ENCODE peak calls at places on chromosomes 7 and 10, in six cellular contexts. One of them, this sample, is unnamed.

GRCh38 chr7:35658602-35659201 is 36.2 kb downstream of the HERPUD2 start:
- DNase-seq in progenitor cell of endocrine pancreas: no peak
- DNase-seq in iPS DF 6.9: no peak
- DNase-seq in T-helper 2 cell: no peak
- DNase-seq in heart right ventricle: no peak
- DNase-seq in fibroblast of lung: no peak
- DNase-seq in this sample: no peak

GRCh38 chr10:58714436-58714835 is 201.8 kb downstream of the BICC1 start:
- DNase-seq in progenitor cell of endocrine pancreas: no peak
- DNase-seq in iPS DF 6.9: no peak
- DNase-seq in T-helper 2 cell: no peak
- DNase-seq in heart right ventricle: no peak
- DNase-seq in fibroblast of lung: peak
- DNase-seq in this sample: no peak

GRCh38 chr7:80472491-80473200 is 39.2 kb downstream of the GNAT3 start:
- DNase-seq in progenitor cell of endocrine pancreas: no peak
- DNase-seq in iPS DF 6.9: no peak
- DNase-seq in T-helper 2 cell: no peak
- DNase-seq in heart right ventricle: peak
- DNase-seq in fibroblast of lung: no peak
- DNase-seq in this sample: no peak

GRCh38 chr10:60107308-60107976 is 201.1 kb upstream of the CCDC6 start:
- DNase-seq in progenitor cell of endocrine pancreas: no peak
- DNase-seq in iPS DF 6.9: no peak
- DNase-seq in T-helper 2 cell: no peak
- DNase-seq in heart right ventricle: no peak
- DNase-seq in fibroblast of lung: no peak
- DNase-seq in this sample: no peak

GRCh38 chr7:114589436-114589835 is 174.8 kb downstream of the FOXP2 start:
- DNase-seq in progenitor cell of endocrine pancreas: no peak
- DNase-seq in iPS DF 6.9: no peak
- DNase-seq in T-helper 2 cell: no peak
- DNase-seq in heart right ventricle: no peak
- DNase-seq in fibroblast of lung: no peak
- DNase-seq in this sample: no peak

GRCh38 chr7:5695709-5696345 is 85.6 kb downstream of the RNF216 start:
- DNase-seq in progenitor cell of endocrine pancreas: no peak
- DNase-seq in iPS DF 6.9: no peak
- DNase-seq in T-helper 2 cell: no peak
- DNase-seq in heart right ventricle: peak
- DNase-seq in fibroblast of lung: no peak
- DNase-seq in this sample: no peak

GRCh38 chr7:2688409-2689342 is 674 bp downstream of the AMZ1 start:
- DNase-seq in progenitor cell of endocrine pancreas: no peak
- DNase-seq in iPS DF 6.9: no peak
- DNase-seq in T-helper 2 cell: peak
- DNase-seq in heart right ventricle: no peak
- DNase-seq in fibroblast of lung: peak
- DNase-seq in this sample: no peak

GRCh38 chr10:132489053-132489703 is 48.4 kb upstream of the INPP5A start:
- DNase-seq in progenitor cell of endocrine pancreas: no peak
- DNase-seq in iPS DF 6.9: no peak
- DNase-seq in T-helper 2 cell: no peak
- DNase-seq in heart right ventricle: no peak
- DNase-seq in fibroblast of lung: peak
- DNase-seq in this sample: peak

GRCh38 chr10:28036587-28036986 is 37.7 kb upstream of the ODAD2 start:
- DNase-seq in progenitor cell of endocrine pancreas: no peak
- DNase-seq in iPS DF 6.9: no peak
- DNase-seq in T-helper 2 cell: no peak
- DNase-seq in heart right ventricle: no peak
- DNase-seq in fibroblast of lung: peak
- DNase-seq in this sample: peak

GRCh38 chr7:112452102-112452888 is 2.0 kb downstream of the IFRD1 start:
- DNase-seq in progenitor cell of endocrine pancreas: no peak
- DNase-seq in iPS DF 6.9: no peak
- DNase-seq in T-helper 2 cell: no peak
- DNase-seq in heart right ventricle: peak
- DNase-seq in fibroblast of lung: peak
- DNase-seq in this sample: no peak

GRCh38 chr7:100965723-100966541 is 3.4 kb upstream of the MUC12 start:
- DNase-seq in progenitor cell of endocrine pancreas: peak
- DNase-seq in iPS DF 6.9: peak
- DNase-seq in T-helper 2 cell: peak
- DNase-seq in heart right ventricle: peak
- DNase-seq in fibroblast of lung: peak
- DNase-seq in this sample: no peak

GRCh38 chr10:104069610-104070009 is 16.1 kb downstream of the COL17A1 start:
- DNase-seq in progenitor cell of endocrine pancreas: no peak
- DNase-seq in iPS DF 6.9: no peak
- DNase-seq in T-helper 2 cell: no peak
- DNase-seq in heart right ventricle: no peak
- DNase-seq in fibroblast of lung: no peak
- DNase-seq in this sample: no peak

GRCh38 chr10:33071857-33072256 is 113.8 kb upstream of the ITGB1 start:
- DNase-seq in progenitor cell of endocrine pancreas: no peak
- DNase-seq in iPS DF 6.9: no peak
- DNase-seq in T-helper 2 cell: no peak
- DNase-seq in heart right ventricle: no peak
- DNase-seq in fibroblast of lung: no peak
- DNase-seq in this sample: no peak

GRCh38 chr7:29483219-29484104 is 80.2 kb upstream of the PRR15 start:
- DNase-seq in progenitor cell of endocrine pancreas: no peak
- DNase-seq in iPS DF 6.9: no peak
- DNase-seq in T-helper 2 cell: no peak
- DNase-seq in heart right ventricle: no peak
- DNase-seq in fibroblast of lung: no peak
- DNase-seq in this sample: no peak

GRCh38 chr10:73916761-73917470 is 6.0 kb downstream of the PLAU start:
- DNase-seq in progenitor cell of endocrine pancreas: no peak
- DNase-seq in iPS DF 6.9: no peak
- DNase-seq in T-helper 2 cell: no peak
- DNase-seq in heart right ventricle: no peak
- DNase-seq in fibroblast of lung: no peak
- DNase-seq in this sample: no peak

GRCh38 chr7:2005746-2006145 is 227.0 kb downstream of the MAD1L1 start:
- DNase-seq in progenitor cell of endocrine pancreas: no peak
- DNase-seq in iPS DF 6.9: no peak
- DNase-seq in T-helper 2 cell: no peak
- DNase-seq in heart right ventricle: no peak
- DNase-seq in fibroblast of lung: no peak
- DNase-seq in this sample: no peak

GRCh38 chr10:110860576-110861241 is 11.0 kb upstream of the PDCD4 start:
- DNase-seq in progenitor cell of endocrine pancreas: no peak
- DNase-seq in iPS DF 6.9: no peak
- DNase-seq in T-helper 2 cell: peak
- DNase-seq in heart right ventricle: no peak
- DNase-seq in fibroblast of lung: no peak
- DNase-seq in this sample: no peak

GRCh38 chr10:10891437-10891836 is 126.2 kb upstream of the CELF2 start:
- DNase-seq in progenitor cell of endocrine pancreas: no peak
- DNase-seq in iPS DF 6.9: no peak
- DNase-seq in T-helper 2 cell: no peak
- DNase-seq in heart right ventricle: no peak
- DNase-seq in fibroblast of lung: peak
- DNase-seq in this sample: no peak

GRCh38 chr10:11551915-11552602 is 59.4 kb downstream of the USP6NL start:
- DNase-seq in progenitor cell of endocrine pancreas: no peak
- DNase-seq in iPS DF 6.9: no peak
- DNase-seq in T-helper 2 cell: no peak
- DNase-seq in heart right ventricle: no peak
- DNase-seq in fibroblast of lung: peak
- DNase-seq in this sample: peak

GRCh38 chr7:159130820-159131219 is 13.8 kb downstream of the VIPR2 start:
- DNase-seq in progenitor cell of endocrine pancreas: no peak
- DNase-seq in iPS DF 6.9: no peak
- DNase-seq in T-helper 2 cell: no peak
- DNase-seq in heart right ventricle: no peak
- DNase-seq in fibroblast of lung: no peak
- DNase-seq in this sample: no peak

GRCh38 chr10:102152545-102152890 is 329 bp downstream of the NOLC1 start:
- DNase-seq in progenitor cell of endocrine pancreas: no peak
- DNase-seq in iPS DF 6.9: no peak
- DNase-seq in T-helper 2 cell: no peak
- DNase-seq in heart right ventricle: no peak
- DNase-seq in fibroblast of lung: peak
- DNase-seq in this sample: no peak

GRCh38 chr7:41702635-41703371 is at the start of gene INHBA:
- DNase-seq in progenitor cell of endocrine pancreas: no peak
- DNase-seq in iPS DF 6.9: no peak
- DNase-seq in T-helper 2 cell: no peak
- DNase-seq in heart right ventricle: peak
- DNase-seq in fibroblast of lung: peak
- DNase-seq in this sample: peak

GRCh38 chr7:95619517-95619916 is 23.2 kb upstream of the PDK4 start:
- DNase-seq in progenitor cell of endocrine pancreas: no peak
- DNase-seq in iPS DF 6.9: no peak
- DNase-seq in T-helper 2 cell: no peak
- DNase-seq in heart right ventricle: no peak
- DNase-seq in fibroblast of lung: no peak
- DNase-seq in this sample: no peak

GRCh38 chr7:3861941-3862340 is 560.9 kb downstream of the SDK1 start:
- DNase-seq in progenitor cell of endocrine pancreas: no peak
- DNase-seq in iPS DF 6.9: no peak
- DNase-seq in T-helper 2 cell: no peak
- DNase-seq in heart right ventricle: peak
- DNase-seq in fibroblast of lung: peak
- DNase-seq in this sample: peak

GRCh38 chr10:79098061-79098460 is 29.3 kb downstream of the ZMIZ1 start:
- DNase-seq in progenitor cell of endocrine pancreas: no peak
- DNase-seq in iPS DF 6.9: no peak
- DNase-seq in T-helper 2 cell: no peak
- DNase-seq in heart right ventricle: no peak
- DNase-seq in fibroblast of lung: no peak
- DNase-seq in this sample: no peak

GRCh38 chr10:124611738-124612137 is 132.4 kb downstream of the FAM53B start:
- DNase-seq in progenitor cell of endocrine pancreas: no peak
- DNase-seq in iPS DF 6.9: no peak
- DNase-seq in T-helper 2 cell: peak
- DNase-seq in heart right ventricle: no peak
- DNase-seq in fibroblast of lung: no peak
- DNase-seq in this sample: no peak

GRCh38 chr7:47516985-47517590 is 64.8 kb downstream of the TNS3 start:
- DNase-seq in progenitor cell of endocrine pancreas: no peak
- DNase-seq in iPS DF 6.9: no peak
- DNase-seq in T-helper 2 cell: no peak
- DNase-seq in heart right ventricle: no peak
- DNase-seq in fibroblast of lung: peak
- DNase-seq in this sample: peak

GRCh38 chr7:139505563-139505962 is 17.9 kb upstream of the CLEC2L start:
- DNase-seq in progenitor cell of endocrine pancreas: no peak
- DNase-seq in iPS DF 6.9: peak
- DNase-seq in T-helper 2 cell: no peak
- DNase-seq in heart right ventricle: no peak
- DNase-seq in fibroblast of lung: no peak
- DNase-seq in this sample: no peak

GRCh38 chr10:98363188-98363587 is 51.8 kb downstream of the PYROXD2 start:
- DNase-seq in progenitor cell of endocrine pancreas: no peak
- DNase-seq in iPS DF 6.9: no peak
- DNase-seq in T-helper 2 cell: no peak
- DNase-seq in heart right ventricle: no peak
- DNase-seq in fibroblast of lung: no peak
- DNase-seq in this sample: no peak

GRCh38 chr7:73707045-73707631 is 12.3 kb downstream of the STX1A start:
- DNase-seq in progenitor cell of endocrine pancreas: no peak
- DNase-seq in iPS DF 6.9: no peak
- DNase-seq in T-helper 2 cell: no peak
- DNase-seq in heart right ventricle: no peak
- DNase-seq in fibroblast of lung: no peak
- DNase-seq in this sample: no peak

GRCh38 chr10:63700209-63700934 is 179.2 kb downstream of the REEP3 start:
- DNase-seq in progenitor cell of endocrine pancreas: no peak
- DNase-seq in iPS DF 6.9: no peak
- DNase-seq in T-helper 2 cell: no peak
- DNase-seq in heart right ventricle: no peak
- DNase-seq in fibroblast of lung: peak
- DNase-seq in this sample: peak

GRCh38 chr7:45065031-45065995 is 23.5 kb downstream of the NACAD start:
- DNase-seq in progenitor cell of endocrine pancreas: no peak
- DNase-seq in iPS DF 6.9: no peak
- DNase-seq in T-helper 2 cell: no peak
- DNase-seq in heart right ventricle: no peak
- DNase-seq in fibroblast of lung: no peak
- DNase-seq in this sample: no peak

GRCh38 chr10:129932182-129932581 is 31.9 kb downstream of the EBF3 start:
- DNase-seq in progenitor cell of endocrine pancreas: no peak
- DNase-seq in iPS DF 6.9: no peak
- DNase-seq in T-helper 2 cell: no peak
- DNase-seq in heart right ventricle: no peak
- DNase-seq in fibroblast of lung: no peak
- DNase-seq in this sample: no peak

GRCh38 chr7:119720541-119720940 is 552.4 kb upstream of the KCND2 start:
- DNase-seq in progenitor cell of endocrine pancreas: no peak
- DNase-seq in iPS DF 6.9: no peak
- DNase-seq in T-helper 2 cell: no peak
- DNase-seq in heart right ventricle: no peak
- DNase-seq in fibroblast of lung: peak
- DNase-seq in this sample: peak

GRCh38 chr10:79453392-79453791 is 8.0 kb upstream of the ZCCHC24 start:
- DNase-seq in progenitor cell of endocrine pancreas: no peak
- DNase-seq in iPS DF 6.9: no peak
- DNase-seq in T-helper 2 cell: no peak
- DNase-seq in heart right ventricle: no peak
- DNase-seq in fibroblast of lung: no peak
- DNase-seq in this sample: no peak

GRCh38 chr7:155644971-155645509 is 579 bp downstream of the RBM33 start:
- DNase-seq in progenitor cell of endocrine pancreas: peak
- DNase-seq in iPS DF 6.9: no peak
- DNase-seq in T-helper 2 cell: no peak
- DNase-seq in heart right ventricle: peak
- DNase-seq in fibroblast of lung: peak
- DNase-seq in this sample: no peak